ENCODE peak calls at places on chromosomes 5 and 9, in four cellular contexts. R is foreskin fibroblast, F is IMR-90, D is neuronal stem cell. X is an unnamed sample.

GRCh38 chr9:124707667-124708066 is 63.4 kb downstream of the NR6A1 start:
- DNase-seq in F (no peak), R (no peak), D (no peak), X (no peak)

GRCh38 chr5:73515232-73515631 is 17.0 kb downstream of the BTF3 start:
- DNase-seq in D (no peak), R (no peak), F (no peak), X (no peak)

GRCh38 chr9:71975833-71976232 is 64.4 kb downstream of the C9orf85 start:
- DNase-seq in D (no peak), F (no peak), R (no peak), X (no peak)

GRCh38 chr9:130328349-130328801 is 62.8 kb downstream of the HMCN2 start:
- DNase-seq in F (peak), R (peak), D (no peak), X (no peak)

GRCh38 chr5:135214897-135215616 is 181.0 kb upstream of the PITX1 start:
- DNase-seq in R (peak), F (peak), D (no peak), X (no peak)

GRCh38 chr9:93200449-93200742 is 16.5 kb downstream of the WNK2 start:
- DNase-seq in D (no peak), F (no peak), R (no peak), X (no peak)

GRCh38 chr9:100492952-100493351 is 20.0 kb downstream of the TMEFF1 start:
- DNase-seq in F (peak), R (no peak), D (no peak), X (no peak)

GRCh38 chr5:19264821-19265220 is 723.2 kb downstream of the CDH18 start:
- DNase-seq in D (no peak), R (no peak), F (no peak), X (no peak)

GRCh38 chr5:31887556-31887955 is 248.6 kb downstream of the PDZD2 start:
- DNase-seq in D (no peak), R (no peak), F (no peak), X (no peak)

GRCh38 chr9:123412171-123412820 is 56.3 kb downstream of the CRB2 start:
- DNase-seq in D (no peak), F (no peak), R (no peak), X (no peak)

GRCh38 chr9:90940280-90940679 is 138.7 kb downstream of the SYK start:
- DNase-seq in R (no peak), F (no peak), D (no peak), X (no peak)

GRCh38 chr5:181047921-181048320 is 7.9 kb downstream of the BTNL9 start:
- DNase-seq in R (no peak), D (no peak), F (no peak), X (no peak)

GRCh38 chr5:21931076-21931475 is 922.1 kb downstream of the CDH12 start:
- DNase-seq in R (no peak), D (no peak), F (no peak), X (no peak)

GRCh38 chr5:56207537-56207936 is 25.6 kb downstream of the ANKRD55 start:
- DNase-seq in R (peak), D (no peak), F (peak), X (no peak)

GRCh38 chr9:134123764-134124128 is 12.1 kb upstream of the WDR5 start:
- DNase-seq in D (no peak), R (no peak), F (no peak), X (no peak)

GRCh38 chr5:169581580-169582227 is 1.9 kb upstream of the SPDL1 start:
- DNase-seq in D (peak), F (peak), R (peak), X (no peak)

GRCh38 chr9:127852829-127853228 is 1.6 kb downstream of the ENG start:
- DNase-seq in D (no peak), F (no peak), R (no peak), X (no peak)

GRCh38 chr9:120971938-120972337 is 45.3 kb upstream of the TRAF1 start:
- DNase-seq in D (no peak), F (no peak), R (no peak), X (no peak)